ENCODE peak calls at places on chromosome 2, in five cellular contexts. P is chondrocyte, F is fibroblast of mammary gland, A is GM06990, I is body of pancreas. C is an unnamed sample.

GRCh38 chr2:177296047-177296446 is 31.5 kb upstream of the NFE2L2 start:
- DNase-seq in P (no peak), F (peak; percentile 51), A (no peak), I (no peak), C (no peak)

GRCh38 chr2:108270768-108271506 is 17.8 kb upstream of the SULT1C2 start:
- DNase-seq in P (no peak), F (no peak), A (no peak), I (no peak), C (no peak)

GRCh38 chr2:46445561-46445960 is 33.8 kb upstream of the TMEM247 start:
- DNase-seq in P (no peak), F (no peak), A (no peak), I (no peak), C (no peak)

GRCh38 chr2:101125374-101125773 is 25.8 kb downstream of the TBC1D8 start:
- DNase-seq in P (no peak), F (peak; percentile 43), A (no peak), I (no peak), C (no peak)

GRCh38 chr2:230124792-230125452 is 56.2 kb upstream of the SLC16A14 start:
- DNase-seq in P (no peak), F (no peak), A (no peak), I (peak; percentile 50), C (no peak)

GRCh38 chr2:237671466-237672173 is 44.2 kb downstream of the LRRFIP1 start:
- DNase-seq in P (no peak), F (no peak), A (no peak), I (no peak), C (no peak)

GRCh38 chr2:216694201-216694825 is 1.0 kb downstream of the IGFBP5 start:
- DNase-seq in P (no peak), F (no peak), A (peak; percentile 22), I (peak; percentile 37), C (no peak)

GRCh38 chr2:207245526-207245925 is 79.8 kb upstream of the KLF7 start:
- DNase-seq in P (no peak), F (no peak), A (no peak), I (no peak), C (no peak)

GRCh38 chr2:151297882-151298281 is 8.4 kb upstream of the NMI start:
- DNase-seq in P (no peak), F (no peak), A (no peak), I (no peak), C (no peak)

GRCh38 chr2:203330434-203330833 is 2.2 kb downstream of the ABI2 start:
- DNase-seq in P (no peak), F (peak; percentile 58), A (no peak), I (no peak), C (no peak)

GRCh38 chr2:38622210-38622609 is 19.5 kb upstream of the HNRNPLL start:
- DNase-seq in P (no peak), F (no peak), A (no peak), I (peak; percentile 12), C (no peak)

GRCh38 chr2:9738062-9738717 is 105.1 kb upstream of the TAF1B start:
- DNase-seq in P (no peak), F (no peak), A (no peak), I (no peak), C (no peak)

GRCh38 chr2:190711069-190711468 is 62.2 kb downstream of the NAB1 start:
- DNase-seq in P (no peak), F (no peak), A (no peak), I (no peak), C (no peak)

GRCh38 chr2:151971301-151972072 is 127.4 kb downstream of the CACNB4 start:
- DNase-seq in P (no peak), F (no peak), A (no peak), I (no peak), C (no peak)

GRCh38 chr2:56231361-56231760 is 47.6 kb downstream of the CCDC85A start:
- DNase-seq in P (no peak), F (peak; percentile 70), A (no peak), I (no peak), C (no peak)

GRCh38 chr2:84459944-84460429 is 907 bp upstream of the SUCLG1 start:
- DNase-seq in P (no peak), F (peak; percentile 24), A (no peak), I (no peak), C (no peak)

GRCh38 chr2:181072486-181072885 is 92.1 kb downstream of the UBE2E3 start:
- DNase-seq in P (no peak), F (peak; percentile 32), A (no peak), I (no peak), C (no peak)

GRCh38 chr2:51697095-51697494 is 665.2 kb upstream of the NRXN1 start:
- DNase-seq in P (no peak), F (no peak), A (no peak), I (no peak), C (no peak)

GRCh38 chr2:27369471-27370025 is 590 bp downstream of the EIF2B4 start:
- DNase-seq in P (no peak), F (peak; percentile 59), A (no peak), I (peak; percentile 63), C (no peak)

GRCh38 chr2:212237350-212238095 is 301.1 kb downstream of the ERBB4 start:
- DNase-seq in P (no peak), F (no peak), A (no peak), I (no peak), C (no peak)

DNA sequence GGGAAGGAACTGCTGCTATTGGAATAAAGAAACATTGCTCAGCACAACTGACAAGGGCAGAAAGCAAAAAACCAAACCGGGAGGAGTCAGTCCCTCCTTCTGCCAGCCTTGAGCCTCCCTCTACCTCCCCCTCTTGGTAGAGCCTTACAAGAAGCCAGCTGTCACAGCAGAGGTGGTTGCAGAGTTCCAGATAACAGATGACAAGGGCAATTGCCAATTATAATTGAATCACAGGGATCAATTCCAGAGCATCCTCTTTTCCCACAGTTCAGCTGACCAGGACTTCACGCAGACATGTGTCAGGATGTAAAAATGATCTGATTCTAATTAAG is 548.2 kb upstream of the LRRTM1 start:
- DNase-seq in P (no peak), F (no peak), A (no peak), I (no peak), C (no peak)
- TF ChIP-seq CTCF in P (no peak), F (no peak), A (peak; percentile 14), I (no peak), C (no peak)

GRCh38 chr2:158967731-158968395 is 577 bp upstream of the TANC1 start:
- DNase-seq in P (no peak), F (peak; percentile 76), A (no peak), I (peak; percentile 53), C (no peak)
- TF ChIP-seq CTCF in P (no peak), F (no peak), A (no peak), I (no peak), C (no peak)

DNA sequence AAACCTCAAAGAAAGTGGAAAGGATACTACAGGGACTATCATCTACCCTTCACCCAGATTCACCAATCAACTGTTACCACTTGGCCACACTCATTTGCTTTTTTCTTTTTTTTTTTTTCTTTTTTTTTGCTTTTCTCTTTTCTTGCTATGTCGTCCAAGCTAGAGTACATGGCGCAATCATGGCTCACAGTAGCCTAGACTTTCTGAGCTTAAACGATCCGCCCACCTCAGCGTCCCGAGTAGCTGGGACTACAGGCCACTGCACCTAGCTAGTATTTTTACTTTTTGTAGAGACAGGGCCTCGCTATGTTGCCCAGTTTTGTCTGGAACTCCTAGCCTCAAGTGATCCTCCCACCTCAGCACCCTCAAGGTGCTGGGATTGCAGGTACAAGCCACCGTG is 24.0 kb downstream of the BIN1 start:
- DNase-seq in P (no peak), F (peak; percentile 92), A (no peak), I (peak; percentile 43), C (no peak)
- TF ChIP-seq CTCF in P (no peak), F (no peak), A (no peak), I (no peak), C (no peak)

DNA sequence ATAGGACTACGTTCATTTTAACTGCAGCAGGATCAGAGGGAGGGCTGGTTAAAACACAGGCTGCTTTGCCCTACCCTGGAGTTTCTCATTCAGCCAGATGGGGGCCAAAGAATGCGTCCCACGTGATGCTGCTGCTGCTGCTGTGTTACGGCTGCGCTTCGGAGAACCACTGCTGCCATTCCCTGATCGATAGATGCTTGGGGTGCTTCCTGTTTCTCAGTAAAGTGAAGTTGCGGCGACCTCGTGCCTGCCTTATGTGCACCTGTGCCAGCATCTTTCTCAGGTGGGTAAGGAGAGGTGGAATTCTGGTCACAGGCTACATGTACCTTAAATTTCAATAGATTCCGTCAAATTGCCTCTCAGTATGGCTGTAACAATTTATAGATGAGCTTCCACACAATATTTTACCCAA is 24.7 kb upstream of the TOGARAM2 start:
- DNase-seq in P (no peak), F (peak; percentile 41), A (no peak), I (peak; percentile 25), C (peak; percentile 18)
- TF ChIP-seq CTCF in P (no peak), F (peak; percentile 43), A (peak; percentile 17), I (peak; percentile 22), C (peak; percentile 59)

GRCh38 chr2:48018480-48018879 is 112.2 kb upstream of the FBXO11 start:
- DNase-seq in P (no peak), F (no peak), A (no peak), I (no peak), C (no peak)

GRCh38 chr2:48017136-48017535 is 110.8 kb upstream of the FBXO11 start:
- DNase-seq in P (no peak), F (no peak), A (no peak), I (no peak), C (no peak)

DNA sequence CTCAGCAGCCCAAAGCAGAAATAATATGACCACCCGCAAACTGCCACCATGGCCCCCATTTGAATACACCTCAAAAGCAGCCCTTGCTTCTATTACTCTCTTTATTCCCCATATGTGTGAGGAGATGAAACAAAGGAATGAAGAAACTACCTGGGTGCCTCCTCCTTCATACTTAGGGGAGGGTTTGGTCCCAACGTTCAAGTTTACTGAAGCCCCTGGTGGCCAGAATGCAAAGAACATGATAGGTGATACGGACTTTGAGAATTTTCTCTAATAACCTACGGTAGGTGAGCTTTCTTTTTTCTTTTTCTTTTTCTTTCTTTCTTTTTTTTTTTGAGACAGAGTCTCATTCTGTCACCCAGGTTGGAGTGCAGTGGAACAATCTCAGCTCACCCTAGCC is 110.3 kb upstream of the FBXO11 start:
- DNase-seq in P (no peak), F (no peak), A (no peak), I (no peak), C (no peak)
- TF ChIP-seq CTCF in P (peak; percentile 39), F (peak; percentile 22), A (peak; percentile 35), I (no peak), C (peak; percentile 46)

C was measured in GM12864.